ENCODE peak calls at places on chromosomes 13 and 19, in five cellular contexts. One of them, this sample, is unnamed.

GRCh38 chr13:89832827-89833226 is 1514.7 kb upstream of the MIR17HG start:
- DNase-seq in H1: no peak
- DNase-seq in stomach: no peak
- DNase-seq in suprapubic skin: no peak
- DNase-seq in K562: no peak
- DNase-seq in this sample: no peak

GRCh38 chr13:40031031-40031430 is 375.6 kb downstream of the COG6 start:
- DNase-seq in H1: no peak
- DNase-seq in stomach: no peak
- DNase-seq in suprapubic skin: no peak
- DNase-seq in K562: no peak
- DNase-seq in this sample: no peak

GRCh38 chr19:16164222-16164890 is 9.0 kb downstream of the CIB3 start:
- DNase-seq in H1: no peak
- DNase-seq in stomach: no peak
- DNase-seq in suprapubic skin: no peak
- DNase-seq in K562: no peak
- DNase-seq in this sample: no peak

GRCh38 chr19:37886571-37886970 is 19.8 kb downstream of the WDR87 start:
- DNase-seq in H1: no peak
- DNase-seq in stomach: no peak
- DNase-seq in suprapubic skin: no peak
- DNase-seq in K562: no peak
- DNase-seq in this sample: no peak

GRCh38 chr19:36041831-36042230 is 9.2 kb upstream of the CLIP3 start:
- DNase-seq in H1: no peak
- DNase-seq in stomach: no peak
- DNase-seq in suprapubic skin: no peak
- DNase-seq in K562: no peak
- DNase-seq in this sample: no peak

GRCh38 chr13:54492995-54493394 is 1464.4 kb downstream of the OLFM4 start:
- DNase-seq in H1: no peak
- DNase-seq in stomach: no peak
- DNase-seq in suprapubic skin: no peak
- DNase-seq in K562: no peak
- DNase-seq in this sample: no peak

GRCh38 chr13:72504026-72504925 is 223.2 kb downstream of the MZT1 start:
- DNase-seq in H1: no peak
- DNase-seq in stomach: no peak
- DNase-seq in suprapubic skin: no peak
- DNase-seq in K562: no peak
- DNase-seq in this sample: no peak

GRCh38 chr13:26540319-26540718 is 17.2 kb upstream of the WASF3 start:
- DNase-seq in H1: no peak
- DNase-seq in stomach: no peak
- DNase-seq in suprapubic skin: no peak
- DNase-seq in K562: no peak
- DNase-seq in this sample: no peak

GRCh38 chr13:45219938-45220375 is 19.1 kb upstream of the KCTD4 start:
- DNase-seq in H1: no peak
- DNase-seq in stomach: no peak
- DNase-seq in suprapubic skin: no peak
- DNase-seq in K562: no peak
- DNase-seq in this sample: no peak

GRCh38 chr13:38519229-38519910 is 167.5 kb upstream of the FREM2 start:
- DNase-seq in H1: peak; percentile 58
- DNase-seq in stomach: no peak
- DNase-seq in suprapubic skin: no peak
- DNase-seq in K562: no peak
- DNase-seq in this sample: no peak

GRCh38 chr19:58170860-58171259 is 12.0 kb upstream of the ZNF274 start:
- DNase-seq in H1: no peak
- DNase-seq in stomach: no peak
- DNase-seq in suprapubic skin: no peak
- DNase-seq in K562: no peak
- DNase-seq in this sample: no peak

GRCh38 chr13:114000151-114001040 is 26.5 kb upstream of the C13orf46 start:
- DNase-seq in H1: no peak
- DNase-seq in stomach: no peak
- DNase-seq in suprapubic skin: peak; percentile 60
- DNase-seq in K562: no peak
- DNase-seq in this sample: no peak

GRCh38 chr13:105240356-105240755 is 1295.1 kb downstream of the EFNB2 start:
- DNase-seq in H1: no peak
- DNase-seq in stomach: no peak
- DNase-seq in suprapubic skin: no peak
- DNase-seq in K562: no peak
- DNase-seq in this sample: no peak

GRCh38 chr13:51806571-51806970 is 2.6 kb upstream of the DHRS12 start:
- DNase-seq in H1: no peak
- DNase-seq in stomach: peak; percentile 56
- DNase-seq in suprapubic skin: no peak
- DNase-seq in K562: peak; percentile 26
- DNase-seq in this sample: no peak

GRCh38 chr13:73898276-73898675 is 235.9 kb downstream of the KLF12 start:
- DNase-seq in H1: no peak
- DNase-seq in stomach: no peak
- DNase-seq in suprapubic skin: no peak
- DNase-seq in K562: no peak
- DNase-seq in this sample: no peak

GRCh38 chr19:35354898-35355297 is 3.4 kb upstream of the FFAR3 start:
- DNase-seq in H1: no peak
- DNase-seq in stomach: no peak
- DNase-seq in suprapubic skin: no peak
- DNase-seq in K562: no peak
- DNase-seq in this sample: no peak

GRCh38 chr13:46348976-46349375 is 38.1 kb downstream of the RUBCNL start:
- DNase-seq in H1: no peak
- DNase-seq in stomach: no peak
- DNase-seq in suprapubic skin: no peak
- DNase-seq in K562: no peak
- DNase-seq in this sample: no peak

GRCh38 chr19:54959840-54960239 is 6.3 kb upstream of the NLRP2 start:
- DNase-seq in H1: no peak
- DNase-seq in stomach: no peak
- DNase-seq in suprapubic skin: no peak
- DNase-seq in K562: peak; percentile 69
- DNase-seq in this sample: no peak

GRCh38 chr19:48806518-48806817 is 4.4 kb downstream of the BCAT2 start:
- DNase-seq in H1: peak; percentile 73
- DNase-seq in stomach: peak; percentile 42
- DNase-seq in suprapubic skin: no peak
- DNase-seq in K562: peak; percentile 79
- DNase-seq in this sample: no peak

GRCh38 chr19:17686592-17687042 is 1.5 kb downstream of the UNC13A start:
- DNase-seq in H1: peak; percentile 85
- DNase-seq in stomach: no peak
- DNase-seq in suprapubic skin: no peak
- DNase-seq in K562: peak; percentile 74
- DNase-seq in this sample: no peak

GRCh38 chr13:113648218-113648615 is 9.8 kb downstream of the ATP4B start:
- DNase-seq in H1: no peak
- DNase-seq in stomach: peak; percentile 25
- DNase-seq in suprapubic skin: peak; percentile 72
- DNase-seq in K562: no peak
- DNase-seq in this sample: no peak

GRCh38 chr19:29379257-29379986 is 146.4 kb upstream of the VSTM2B start:
- DNase-seq in H1: peak; percentile 26
- DNase-seq in stomach: peak; percentile 16
- DNase-seq in suprapubic skin: peak; percentile 26
- DNase-seq in K562: no peak
- DNase-seq in this sample: no peak

GRCh38 chr19:31658993-31659896 is 310.0 kb upstream of the TSHZ3 start:
- DNase-seq in H1: no peak
- DNase-seq in stomach: no peak
- DNase-seq in suprapubic skin: no peak
- DNase-seq in K562: no peak
- DNase-seq in this sample: peak; percentile 81

GRCh38 chr19:22421797-22422196 is 349 bp downstream of the ZNF98 start:
- DNase-seq in H1: no peak
- DNase-seq in stomach: no peak
- DNase-seq in suprapubic skin: no peak
- DNase-seq in K562: no peak
- DNase-seq in this sample: no peak

GRCh38 chr13:26656919-26657318 is 99.4 kb downstream of the WASF3 start:
- DNase-seq in H1: no peak
- DNase-seq in stomach: no peak
- DNase-seq in suprapubic skin: no peak
- DNase-seq in K562: peak; percentile 5
- DNase-seq in this sample: no peak

GRCh38 chr19:46904114-46905060 is 43.6 kb downstream of the ARHGAP35 start:
- DNase-seq in H1: no peak
- DNase-seq in stomach: no peak
- DNase-seq in suprapubic skin: no peak
- DNase-seq in K562: no peak
- DNase-seq in this sample: no peak

GRCh38 chr13:113226873-113227272 is 17.5 kb downstream of the CUL4A start:
- DNase-seq in H1: no peak
- DNase-seq in stomach: no peak
- DNase-seq in suprapubic skin: peak; percentile 55
- DNase-seq in K562: no peak
- DNase-seq in this sample: no peak

GRCh38 chr13:99467764-99468163 is 33.5 kb upstream of the TM9SF2 start:
- DNase-seq in H1: no peak
- DNase-seq in stomach: no peak
- DNase-seq in suprapubic skin: no peak
- DNase-seq in K562: no peak
- DNase-seq in this sample: no peak

GRCh38 chr13:19967619-19968018 is 9.1 kb downstream of the ZMYM2 start:
- DNase-seq in H1: no peak
- DNase-seq in stomach: no peak
- DNase-seq in suprapubic skin: no peak
- DNase-seq in K562: no peak
- DNase-seq in this sample: no peak

GRCh38 chr19:10270180-10270615 is 722 bp upstream of the ICAM1 start:
- DNase-seq in H1: peak; percentile 57
- DNase-seq in stomach: peak; percentile 75
- DNase-seq in suprapubic skin: peak; percentile 92
- DNase-seq in K562: peak; percentile 69
- DNase-seq in this sample: no peak

GRCh38 chr19:411723-412355 is 2.9 kb upstream of the C2CD4C start:
- DNase-seq in H1: peak; percentile 39
- DNase-seq in stomach: no peak
- DNase-seq in suprapubic skin: peak; percentile 69
- DNase-seq in K562: no peak
- DNase-seq in this sample: no peak

GRCh38 chr19:416416-416815 is 7.5 kb upstream of the C2CD4C start:
- DNase-seq in H1: no peak
- DNase-seq in stomach: no peak
- DNase-seq in suprapubic skin: peak; percentile 47
- DNase-seq in K562: no peak
- DNase-seq in this sample: no peak

GRCh38 chr19:415292-415691 is 6.3 kb upstream of the C2CD4C start:
- DNase-seq in H1: no peak
- DNase-seq in stomach: no peak
- DNase-seq in suprapubic skin: no peak
- DNase-seq in K562: no peak
- DNase-seq in this sample: no peak

GRCh38 chr19:412356-413355 is 3.7 kb upstream of the C2CD4C start:
- DNase-seq in H1: peak; percentile 58
- DNase-seq in stomach: no peak
- DNase-seq in suprapubic skin: no peak
- DNase-seq in K562: no peak
- DNase-seq in this sample: no peak

DNA sequence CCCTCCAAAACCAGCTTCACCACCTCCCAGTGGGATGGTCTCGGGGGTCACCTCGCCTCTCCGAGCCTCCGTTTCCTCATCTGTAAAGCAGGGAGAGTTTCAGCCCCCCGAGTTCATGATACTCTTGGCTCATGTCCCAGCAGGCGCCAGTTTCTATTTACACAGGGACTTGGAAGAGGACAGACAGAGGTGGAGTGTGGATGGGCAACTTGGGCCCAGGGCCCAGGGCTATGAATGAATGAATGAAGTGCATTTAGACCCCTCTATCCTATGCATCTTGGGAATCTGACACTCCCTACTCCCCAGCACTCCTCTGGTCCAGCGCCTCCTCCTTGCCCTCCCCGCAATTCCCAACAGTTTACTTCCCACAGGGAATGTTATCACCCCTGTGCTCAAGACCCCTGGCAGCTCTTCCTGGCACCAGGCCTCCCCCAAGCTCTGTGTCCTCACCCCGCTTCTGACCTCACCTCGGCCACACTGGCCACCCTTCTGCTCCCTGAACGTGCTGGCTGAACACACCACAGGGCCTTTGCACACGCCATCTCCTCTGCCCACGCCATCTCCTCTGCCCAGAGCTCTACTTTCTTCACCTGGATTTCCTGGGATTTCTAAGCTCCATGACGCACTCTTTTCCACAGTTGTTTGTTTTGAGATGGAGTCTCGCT is 4.9 kb upstream of the C2CD4C start:
- DNase-seq in H1: no peak
- DNase-seq in stomach: no peak
- DNase-seq in suprapubic skin: no peak
- DNase-seq in K562: no peak
- DNase-seq in this sample: no peak
- TF ChIP-seq POLR2AphosphoS5 in H1: no peak
- TF ChIP-seq POLR2AphosphoS5 in stomach: no peak
- TF ChIP-seq POLR2AphosphoS5 in suprapubic skin: no peak
- TF ChIP-seq POLR2AphosphoS5 in K562: no peak
- TF ChIP-seq POLR2AphosphoS5 in this sample: no peak

GRCh38 chr13:110616103-110617101 is 1.1 kb downstream of the NAXD start:
- DNase-seq in H1: peak; percentile 69
- DNase-seq in stomach: peak; percentile 55
- DNase-seq in suprapubic skin: no peak
- DNase-seq in K562: peak; percentile 59
- DNase-seq in this sample: no peak
- H3K4me1 ChIP-seq in H1: peaks cover 16% of the 10 kb centered on the region
- H3K4me1 ChIP-seq in stomach: peaks cover 42% of the 10 kb centered on the region
- H3K4me1 ChIP-seq in suprapubic skin: peaks cover 28% of the 10 kb centered on the region
- H3K4me1 ChIP-seq in K562: peaks cover 20% of the 10 kb centered on the region
- H3K4me1 ChIP-seq in this sample: peaks cover 29% of the 10 kb centered on the region

DNA sequence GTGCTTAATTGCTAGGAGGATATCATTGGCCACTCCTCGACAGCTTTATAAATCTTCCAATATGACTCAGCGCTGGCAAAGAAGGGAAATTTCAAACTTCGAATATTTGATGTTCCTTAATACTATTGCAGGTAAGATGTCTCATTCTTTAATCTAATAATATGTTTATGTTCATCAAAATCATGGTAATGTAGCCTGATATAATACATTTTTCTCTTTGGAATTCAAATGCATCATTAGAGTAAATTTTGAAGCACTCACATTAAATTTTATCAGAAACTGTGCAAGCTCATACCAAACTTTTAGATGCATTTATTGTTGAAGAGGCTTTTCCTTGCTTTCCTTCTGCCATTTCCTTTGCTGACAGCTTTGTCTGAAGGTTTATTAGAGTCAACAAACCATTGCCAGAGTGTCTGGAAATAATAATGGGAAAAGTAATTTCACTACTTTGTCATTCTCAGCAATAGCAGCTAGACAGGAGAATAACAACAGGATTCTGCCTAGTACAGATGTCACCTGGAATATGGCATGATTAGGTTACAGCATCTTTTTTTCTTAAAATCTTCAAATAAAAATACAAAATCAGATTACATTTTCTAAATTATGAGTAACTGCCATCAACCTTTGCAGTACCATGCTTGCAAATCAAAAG is 78.6 kb upstream of the MAB21L1 start:
- DNase-seq in H1: no peak
- DNase-seq in stomach: no peak
- DNase-seq in suprapubic skin: no peak
- DNase-seq in K562: no peak
- DNase-seq in this sample: no peak
- TF ChIP-seq EP300 in H1: no peak
- TF ChIP-seq EP300 in stomach: no peak
- TF ChIP-seq EP300 in suprapubic skin: no peak
- TF ChIP-seq EP300 in K562: no peak
- TF ChIP-seq EP300 in this sample: no peak

GRCh38 chr19:56831279-56831678 is 9.2 kb downstream of the PEG3 start:
- DNase-seq in H1: no peak
- DNase-seq in stomach: no peak
- DNase-seq in suprapubic skin: no peak
- DNase-seq in K562: no peak
- DNase-seq in this sample: no peak
- TF ChIP-seq POLR2AphosphoS5 in H1: no peak
- TF ChIP-seq POLR2AphosphoS5 in stomach: no peak
- TF ChIP-seq POLR2AphosphoS5 in suprapubic skin: no peak
- TF ChIP-seq POLR2AphosphoS5 in K562: no peak
- TF ChIP-seq POLR2AphosphoS5 in this sample: no peak